ENCODE peak calls at places on chromosomes 4 and X, in ten cellular contexts. V, X, O, Q, B, E, N, H, C and J are unnamed samples.

GRCh38 chrX:44060221-44060620 is 87.0 kb upstream of the NDP start:
- DNase-seq in V (no peak), X (no peak), O (no peak), Q (no peak), B (no peak), E (no peak), N (no peak), H (no peak), C (no peak), J (no peak)

GRCh38 chr4:40514409-40515025 is 115.1 kb downstream of the RBM47 start:
- DNase-seq in V (peak), X (no peak), O (peak), Q (no peak), B (no peak), E (peak), N (no peak), H (no peak), C (peak), J (peak)

GRCh38 chr4:48196758-48197504 is 62.9 kb upstream of the TXK start:
- DNase-seq in V (no peak), X (no peak), O (no peak), Q (no peak), B (no peak), E (no peak), N (no peak), H (peak), C (no peak), J (no peak)

GRCh38 chrX:46330981-46331380 is 214.2 kb downstream of the ZNF674 start:
- DNase-seq in V (no peak), X (no peak), O (no peak), Q (no peak), B (no peak), E (no peak), N (no peak), H (no peak), C (no peak), J (no peak)

GRCh38 chrX:54530358-54530900 is 410 bp downstream of the GNL3L start:
- DNase-seq in V (no peak), X (peak), O (no peak), Q (no peak), B (no peak), E (peak), N (no peak), H (no peak), C (no peak), J (no peak)

GRCh38 chr4:57219389-57219890 is 109.3 kb upstream of the IGFBP7 start:
- DNase-seq in V (no peak), X (no peak), O (no peak), Q (no peak), B (no peak), E (no peak), N (no peak), H (no peak), C (no peak), J (no peak)

GRCh38 chr4:185395255-185395955 is at the start of gene LRP2BP:
- DNase-seq in V (no peak), X (no peak), O (no peak), Q (no peak), B (no peak), E (no peak), N (no peak), H (peak), C (no peak), J (no peak)

GRCh38 chr4:83582289-83582756 is 46.4 kb downstream of the GPAT3 start:
- DNase-seq in V (peak), X (no peak), O (peak), Q (no peak), B (peak), E (peak), N (no peak), H (no peak), C (peak), J (no peak)

GRCh38 chrX:31376408-31376807 is 304.6 kb upstream of the FTHL17 start:
- DNase-seq in V (peak), X (no peak), O (no peak), Q (no peak), B (no peak), E (no peak), N (no peak), H (no peak), C (no peak), J (peak)

GRCh38 chr4:52577285-52577968 is 81.7 kb downstream of the USP46 start:
- DNase-seq in V (no peak), X (no peak), O (peak), Q (no peak), B (no peak), E (no peak), N (no peak), H (no peak), C (no peak), J (no peak)

GRCh38 chr4:147984065-147984777 is 252.3 kb downstream of the ARHGAP10 start:
- DNase-seq in V (peak), X (peak), O (peak), Q (peak), B (peak), E (no peak), N (no peak), H (peak), C (no peak), J (no peak)

GRCh38 chr4:25253072-25253447 is 19.2 kb downstream of the PI4K2B start:
- DNase-seq in V (no peak), X (no peak), O (peak), Q (no peak), B (no peak), E (no peak), N (no peak), H (peak), C (no peak), J (no peak)

GRCh38 chrX:129769467-129770154 is 10.1 kb upstream of the SASH3 start:
- DNase-seq in V (peak), X (no peak), O (no peak), Q (no peak), B (no peak), E (no peak), N (no peak), H (peak), C (peak), J (no peak)

GRCh38 chr4:34649716-34650115 is 1594.6 kb downstream of the ARAP2 start:
- DNase-seq in V (no peak), X (no peak), O (no peak), Q (no peak), B (no peak), E (no peak), N (no peak), H (no peak), C (no peak), J (no peak)

GRCh38 chr4:127771535-127772275 is 10.4 kb upstream of the HSPA4L start:
- DNase-seq in V (no peak), X (no peak), O (no peak), Q (no peak), B (no peak), E (no peak), N (no peak), H (no peak), C (no peak), J (no peak)

GRCh38 chr4:3461515-3462291 is 1.4 kb upstream of the DOK7 start:
- DNase-seq in V (peak), X (no peak), O (peak), Q (no peak), B (no peak), E (peak), N (peak), H (no peak), C (peak), J (peak)

GRCh38 chr4:114015444-114015899 is 36.0 kb upstream of the ARSJ start:
- DNase-seq in V (no peak), X (no peak), O (peak), Q (peak), B (no peak), E (no peak), N (no peak), H (no peak), C (no peak), J (peak)

GRCh38 chrX:2707334-2707760 is 16.3 kb downstream of the CD99 start:
- DNase-seq in V (peak), X (peak), O (peak), Q (peak), B (peak), E (peak), N (peak), H (peak), C (peak), J (peak)

GRCh38 chr4:104860227-104861123 is 286.2 kb upstream of the TET2 start:
- DNase-seq in V (peak), X (peak), O (peak), Q (peak), B (peak), E (no peak), N (no peak), H (peak), C (no peak), J (peak)

GRCh38 chr4:84597450-84597849 is 14.5 kb downstream of the CDS1 start:
- DNase-seq in V (no peak), X (no peak), O (peak), Q (no peak), B (no peak), E (no peak), N (no peak), H (no peak), C (no peak), J (peak)

GRCh38 chr4:171857302-171858005 is 44.2 kb downstream of the GALNTL6 start:
- DNase-seq in V (no peak), X (no peak), O (no peak), Q (no peak), B (no peak), E (no peak), N (no peak), H (no peak), C (no peak), J (no peak)

GRCh38 chr4:165922747-165923146 is 49.7 kb downstream of the TLL1 start:
- DNase-seq in V (no peak), X (no peak), O (no peak), Q (no peak), B (no peak), E (no peak), N (no peak), H (no peak), C (no peak), J (no peak)

GRCh38 chr4:76637704-76638361 is 202.8 kb downstream of the SHROOM3 start:
- DNase-seq in V (no peak), X (no peak), O (peak), Q (no peak), B (no peak), E (no peak), N (no peak), H (no peak), C (no peak), J (peak)

GRCh38 chr4:181289203-181289602 is 954.0 kb upstream of the TENM3 start:
- DNase-seq in V (no peak), X (no peak), O (no peak), Q (no peak), B (peak), E (no peak), N (no peak), H (no peak), C (no peak), J (no peak)

GRCh38 chrX:649166-649565 is 18.6 kb downstream of the SHOX start:
- DNase-seq in V (no peak), X (no peak), O (no peak), Q (no peak), B (no peak), E (no peak), N (no peak), H (no peak), C (no peak), J (no peak)

GRCh38 chrX:153580700-153581386 is 18.1 kb downstream of the CCNQ start:
- DNase-seq in V (no peak), X (peak), O (no peak), Q (no peak), B (peak), E (no peak), N (no peak), H (no peak), C (no peak), J (peak)

GRCh38 chr4:164136181-164136616 is 617.7 kb upstream of the SMIM31 start:
- DNase-seq in V (no peak), X (no peak), O (no peak), Q (no peak), B (peak), E (no peak), N (no peak), H (no peak), C (no peak), J (no peak)

GRCh38 chr4:34720563-34720962 is 1523.8 kb downstream of the ARAP2 start:
- DNase-seq in V (no peak), X (no peak), O (peak), Q (peak), B (no peak), E (no peak), N (no peak), H (no peak), C (no peak), J (no peak)

GRCh38 chr4:63742882-63743281 is 666.4 kb downstream of the TECRL start:
- DNase-seq in V (no peak), X (no peak), O (no peak), Q (no peak), B (no peak), E (no peak), N (no peak), H (no peak), C (no peak), J (no peak)

GRCh38 chr4:182924497-182924896 is 7.3 kb upstream of the DCTD start:
- DNase-seq in V (no peak), X (no peak), O (no peak), Q (no peak), B (no peak), E (no peak), N (no peak), H (no peak), C (no peak), J (no peak)

GRCh38 chrX:107205770-107206696 is at the start of the genes DNAAF6 and NUP62CL:
- DNase-seq in V (peak), X (peak), O (peak), Q (peak), B (peak), E (peak), N (peak), H (peak), C (peak), J (peak)

GRCh38 chr4:26061248-26061986 is 147.4 kb downstream of the SMIM20 start:
- DNase-seq in V (peak), X (peak), O (peak), Q (no peak), B (peak), E (no peak), N (no peak), H (peak), C (no peak), J (peak)

GRCh38 chrX:7828594-7828993 is 14.4 kb upstream of the VCX start:
- DNase-seq in V (no peak), X (no peak), O (no peak), Q (no peak), B (no peak), E (no peak), N (no peak), H (peak), C (no peak), J (no peak)
- TF ChIP-seq CTCF in V (no peak), X (peak), O (no peak), Q (no peak), B (peak), E (no peak), N (peak), H (peak), C (peak), J (no peak)

GRCh38 chr4:154807042-154807630 is 26.1 kb downstream of the RBM46 start:
- DNase-seq in V (no peak), X (no peak), O (peak), Q (peak), B (no peak), E (no peak), N (no peak), H (peak), C (no peak), J (no peak)
- TF ChIP-seq CTCF in V (peak), X (peak), O (peak), Q (peak), B (peak), E (no peak), N (peak), H (peak), C (peak), J (peak)

GRCh38 chr4:17763352-17763890 is 18.0 kb downstream of the FAM184B start:
- DNase-seq in V (no peak), X (no peak), O (no peak), Q (no peak), B (no peak), E (no peak), N (no peak), H (no peak), C (no peak), J (no peak)

GRCh38 chr4:17760602-17761001 is 20.8 kb downstream of the FAM184B start:
- DNase-seq in V (no peak), X (no peak), O (no peak), Q (no peak), B (no peak), E (no peak), N (no peak), H (no peak), C (no peak), J (no peak)

GRCh38 chr4:17763931-17764330 is 17.5 kb downstream of the FAM184B start:
- DNase-seq in V (no peak), X (no peak), O (no peak), Q (no peak), B (no peak), E (no peak), N (no peak), H (no peak), C (no peak), J (no peak)

GRCh38 chr4:17761062-17761461 is 20.4 kb downstream of the FAM184B start:
- DNase-seq in V (no peak), X (no peak), O (no peak), Q (no peak), B (no peak), E (no peak), N (no peak), H (no peak), C (no peak), J (no peak)

DNA sequence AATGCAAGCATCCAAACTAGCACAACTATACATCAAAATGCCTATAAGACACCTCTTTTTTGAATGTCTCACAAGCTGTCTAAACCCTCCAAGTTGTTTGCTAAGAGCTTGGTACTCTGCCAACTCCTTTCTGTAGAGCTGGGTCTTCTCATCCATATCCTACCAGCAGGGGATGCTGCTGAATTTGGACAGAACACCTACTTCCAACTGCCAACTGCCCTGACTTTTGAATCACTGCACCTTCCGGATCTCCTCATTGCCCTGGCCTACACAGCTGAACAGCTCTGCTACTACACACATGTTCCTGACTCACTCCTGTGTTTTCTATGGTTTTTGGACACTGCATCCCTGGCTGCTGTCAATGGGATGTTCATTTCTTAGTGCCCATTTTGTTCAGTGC is 18.7 kb downstream of the FAM184B start:
- DNase-seq in V (no peak), X (no peak), O (no peak), Q (no peak), B (no peak), E (no peak), N (no peak), H (no peak), C (no peak), J (no peak)
- TF ChIP-seq CTCF in V (no peak), X (no peak), O (no peak), Q (peak), B (peak), E (no peak), N (no peak), H (no peak), C (no peak), J (no peak)

GRCh38 chr4:168028568-168028967 is 63.8 kb upstream of the ANXA10 start:
- DNase-seq in V (no peak), X (no peak), O (no peak), Q (peak), B (no peak), E (no peak), N (no peak), H (no peak), C (no peak), J (no peak)
- TF ChIP-seq CTCF in V (no peak), X (no peak), O (no peak), Q (peak), B (peak), E (no peak), N (peak), H (no peak), C (peak), J (no peak)